ENCODE peak calls at places on chromosomes 1 and 21, in ten cellular contexts. One of them, this sample, is unnamed.

GRCh38 chr1:227885135-227885647 is 62.5 kb downstream of the WNT9A start:
- DNase-seq in IMR-90: no peak
- DNase-seq in H9: no peak
- DNase-seq in neural crest cell: no peak
- DNase-seq in nephron progenitor cell: no peak
- DNase-seq in hepatocyte: peak
- DNase-seq in GM13976: peak
- DNase-seq in cardiac fibroblast: no peak
- DNase-seq in CD4-positive, alpha-beta T cell: peak
- DNase-seq in GM10248: no peak
- DNase-seq in this sample: no peak

GRCh38 chr1:19765623-19766022 is 34.1 kb downstream of the TMCO4 start:
- DNase-seq in nephron progenitor cell: peak
- DNase-seq in CD4-positive, alpha-beta T cell: no peak
- DNase-seq in hepatocyte: peak
- DNase-seq in IMR-90: peak
- DNase-seq in GM13976: no peak
- DNase-seq in cardiac fibroblast: peak
- DNase-seq in neural crest cell: no peak
- DNase-seq in H9: no peak
- DNase-seq in GM10248: no peak
- DNase-seq in this sample: peak

GRCh38 chr1:85504417-85504816 is 39.5 kb upstream of the DDAH1 start:
- DNase-seq in nephron progenitor cell: no peak
- DNase-seq in GM13976: no peak
- DNase-seq in cardiac fibroblast: no peak
- DNase-seq in GM10248: no peak
- DNase-seq in H9: no peak
- DNase-seq in IMR-90: peak
- DNase-seq in hepatocyte: no peak
- DNase-seq in CD4-positive, alpha-beta T cell: no peak
- DNase-seq in neural crest cell: no peak
- DNase-seq in this sample: no peak

GRCh38 chr21:34073749-34074282 is 438 bp downstream of the MRPS6 start:
- DNase-seq in IMR-90: no peak
- DNase-seq in neural crest cell: peak
- DNase-seq in nephron progenitor cell: peak
- DNase-seq in GM13976: peak
- DNase-seq in H9: no peak
- DNase-seq in hepatocyte: peak
- DNase-seq in cardiac fibroblast: peak
- DNase-seq in CD4-positive, alpha-beta T cell: peak
- DNase-seq in GM10248: peak
- DNase-seq in this sample: no peak

GRCh38 chr1:8113257-8114220 is 87.4 kb upstream of the ERRFI1 start:
- DNase-seq in hepatocyte: no peak
- DNase-seq in CD4-positive, alpha-beta T cell: no peak
- DNase-seq in GM10248: no peak
- DNase-seq in cardiac fibroblast: peak
- DNase-seq in IMR-90: no peak
- DNase-seq in neural crest cell: peak
- DNase-seq in GM13976: no peak
- DNase-seq in nephron progenitor cell: no peak
- DNase-seq in H9: no peak
- DNase-seq in this sample: no peak

GRCh38 chr1:92538413-92539061 is 51.8 kb upstream of the GFI1 start:
- DNase-seq in cardiac fibroblast: no peak
- DNase-seq in hepatocyte: no peak
- DNase-seq in GM10248: peak
- DNase-seq in CD4-positive, alpha-beta T cell: no peak
- DNase-seq in H9: no peak
- DNase-seq in IMR-90: peak
- DNase-seq in neural crest cell: no peak
- DNase-seq in GM13976: peak
- DNase-seq in nephron progenitor cell: no peak
- DNase-seq in this sample: no peak

GRCh38 chr1:228944241-228944741 is 209.0 kb downstream of the RHOU start:
- DNase-seq in H9: no peak
- DNase-seq in hepatocyte: no peak
- DNase-seq in cardiac fibroblast: no peak
- DNase-seq in CD4-positive, alpha-beta T cell: no peak
- DNase-seq in GM13976: no peak
- DNase-seq in neural crest cell: no peak
- DNase-seq in IMR-90: no peak
- DNase-seq in nephron progenitor cell: no peak
- DNase-seq in GM10248: no peak
- DNase-seq in this sample: no peak

GRCh38 chr1:55231745-55232144 is 16.6 kb upstream of the USP24 start:
- DNase-seq in GM13976: no peak
- DNase-seq in nephron progenitor cell: no peak
- DNase-seq in GM10248: no peak
- DNase-seq in hepatocyte: no peak
- DNase-seq in neural crest cell: no peak
- DNase-seq in H9: no peak
- DNase-seq in cardiac fibroblast: no peak
- DNase-seq in CD4-positive, alpha-beta T cell: no peak
- DNase-seq in IMR-90: no peak
- DNase-seq in this sample: no peak

GRCh38 chr1:245855846-245856730 is 651.0 kb downstream of the SMYD3 start:
- DNase-seq in nephron progenitor cell: no peak
- DNase-seq in GM10248: no peak
- DNase-seq in IMR-90: peak
- DNase-seq in neural crest cell: no peak
- DNase-seq in H9: no peak
- DNase-seq in cardiac fibroblast: no peak
- DNase-seq in hepatocyte: no peak
- DNase-seq in CD4-positive, alpha-beta T cell: no peak
- DNase-seq in GM13976: no peak
- DNase-seq in this sample: no peak

DNA sequence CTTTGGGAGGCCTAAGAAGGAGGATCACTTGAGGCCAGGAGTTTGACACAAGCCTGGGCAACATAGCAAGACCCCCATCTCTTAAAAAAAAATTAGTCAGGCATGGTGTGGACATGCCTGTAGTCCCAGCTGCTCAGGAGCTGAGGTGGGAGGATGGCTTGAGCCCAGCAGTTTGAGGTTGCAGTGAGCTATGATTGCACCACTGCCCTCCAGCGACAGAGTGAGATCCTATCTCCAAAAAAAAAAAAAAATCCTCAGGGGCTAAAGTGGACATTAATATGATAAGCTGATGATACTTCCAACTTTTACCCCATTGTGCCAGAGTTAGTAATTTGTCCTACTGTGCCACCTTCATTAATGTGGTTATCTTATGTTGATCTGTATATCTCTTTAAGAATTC is 327.8 kb upstream of the FMN2 start:
- DNase-seq in H9: no peak
- DNase-seq in GM13976: no peak
- DNase-seq in IMR-90: no peak
- DNase-seq in GM10248: no peak
- DNase-seq in neural crest cell: no peak
- DNase-seq in nephron progenitor cell: no peak
- DNase-seq in CD4-positive, alpha-beta T cell: no peak
- DNase-seq in cardiac fibroblast: no peak
- DNase-seq in hepatocyte: no peak
- DNase-seq in this sample: no peak
- TF ChIP-seq CTCF in H9: no peak
- TF ChIP-seq CTCF in GM13976: no peak
- TF ChIP-seq CTCF in IMR-90: no peak
- TF ChIP-seq CTCF in GM10248: no peak
- TF ChIP-seq CTCF in neural crest cell: no peak
- TF ChIP-seq CTCF in nephron progenitor cell: no peak
- TF ChIP-seq CTCF in CD4-positive, alpha-beta T cell: no peak
- TF ChIP-seq CTCF in cardiac fibroblast: no peak
- TF ChIP-seq CTCF in hepatocyte: no peak
- TF ChIP-seq CTCF in this sample: no peak

DNA sequence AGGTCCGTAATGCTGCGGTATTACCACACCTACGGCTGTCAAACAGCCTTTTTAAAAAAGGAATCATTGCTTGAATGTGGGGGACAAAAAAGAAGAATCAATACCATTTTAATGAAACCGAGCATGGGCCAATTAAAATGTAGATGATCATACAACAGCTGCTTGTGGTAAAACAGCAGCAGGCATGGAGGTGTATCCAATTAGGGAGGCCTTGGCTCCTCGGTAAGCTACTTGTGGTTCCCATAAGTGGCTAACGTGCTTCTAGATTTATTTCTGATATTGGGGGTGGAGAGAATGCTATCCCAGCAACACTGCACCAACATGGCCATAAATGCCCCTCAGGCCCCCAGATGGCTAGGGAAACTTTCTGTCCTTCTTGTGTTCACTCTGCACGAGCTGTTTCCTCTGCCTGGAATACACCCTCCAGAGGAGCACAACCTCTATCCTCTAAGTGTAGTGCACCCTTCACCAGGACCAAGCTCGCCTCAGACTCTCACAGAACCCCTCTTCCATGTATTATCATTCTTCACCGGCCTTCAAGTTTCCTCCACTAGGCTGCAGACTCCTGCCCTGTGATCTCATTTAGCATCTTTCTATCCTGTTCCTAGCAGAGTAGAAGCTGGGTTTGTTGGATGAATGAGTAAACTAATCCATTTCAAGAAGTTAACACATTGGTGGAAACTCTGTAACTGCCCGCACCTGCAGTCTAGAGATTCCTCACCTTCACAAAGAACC is 1.6 kb downstream of the PTPN14 start:
- DNase-seq in nephron progenitor cell: no peak
- DNase-seq in CD4-positive, alpha-beta T cell: no peak
- DNase-seq in IMR-90: peak
- DNase-seq in GM13976: no peak
- DNase-seq in H9: no peak
- DNase-seq in hepatocyte: peak
- DNase-seq in GM10248: no peak
- DNase-seq in cardiac fibroblast: peak
- DNase-seq in neural crest cell: no peak
- DNase-seq in this sample: peak
- TF ChIP-seq CTCF in nephron progenitor cell: no peak
- TF ChIP-seq CTCF in CD4-positive, alpha-beta T cell: no peak
- TF ChIP-seq CTCF in IMR-90: peak
- TF ChIP-seq CTCF in GM13976: no peak
- TF ChIP-seq CTCF in H9: peak
- TF ChIP-seq CTCF in hepatocyte: peak
- TF ChIP-seq CTCF in GM10248: no peak
- TF ChIP-seq CTCF in cardiac fibroblast: peak
- TF ChIP-seq CTCF in neural crest cell: peak
- TF ChIP-seq CTCF in this sample: peak

DNA sequence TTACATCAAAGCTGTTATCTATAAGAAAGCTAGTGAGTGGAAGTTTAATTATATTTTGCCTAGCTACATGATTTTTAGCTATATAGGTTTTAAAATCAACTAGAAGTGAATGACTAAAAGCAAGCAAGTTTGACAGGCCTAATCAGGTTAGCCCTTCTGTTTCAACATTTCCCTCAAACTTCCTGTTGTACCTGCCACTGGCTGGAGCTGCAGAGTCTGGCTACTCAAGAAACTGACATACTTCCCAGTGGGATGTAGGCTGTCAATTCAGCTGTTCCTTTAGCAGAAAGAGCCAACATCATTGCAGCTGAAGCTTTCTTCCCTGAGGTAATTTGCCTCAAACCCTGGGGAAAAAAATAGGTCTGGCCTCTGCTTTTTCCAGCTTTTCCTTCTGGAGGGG is 87.1 kb upstream of the TNR start:
- DNase-seq in CD4-positive, alpha-beta T cell: no peak
- DNase-seq in neural crest cell: no peak
- DNase-seq in nephron progenitor cell: no peak
- DNase-seq in GM10248: no peak
- DNase-seq in IMR-90: no peak
- DNase-seq in H9: no peak
- DNase-seq in GM13976: no peak
- DNase-seq in cardiac fibroblast: no peak
- DNase-seq in hepatocyte: no peak
- DNase-seq in this sample: no peak
- TF ChIP-seq CTCF in CD4-positive, alpha-beta T cell: no peak
- TF ChIP-seq CTCF in neural crest cell: no peak
- TF ChIP-seq CTCF in nephron progenitor cell: no peak
- TF ChIP-seq CTCF in GM10248: no peak
- TF ChIP-seq CTCF in IMR-90: no peak
- TF ChIP-seq CTCF in H9: no peak
- TF ChIP-seq CTCF in GM13976: no peak
- TF ChIP-seq CTCF in cardiac fibroblast: no peak
- TF ChIP-seq CTCF in hepatocyte: no peak
- TF ChIP-seq CTCF in this sample: no peak

GRCh38 chr1:46532498-46533178 is 18.8 kb downstream of the KNCN start:
- DNase-seq in GM13976: peak
- DNase-seq in GM10248: peak
- DNase-seq in H9: peak
- DNase-seq in hepatocyte: peak
- DNase-seq in neural crest cell: peak
- DNase-seq in CD4-positive, alpha-beta T cell: peak
- DNase-seq in IMR-90: peak
- DNase-seq in cardiac fibroblast: peak
- DNase-seq in nephron progenitor cell: peak
- DNase-seq in this sample: peak
- TF ChIP-seq CTCF in GM13976: peak
- TF ChIP-seq CTCF in GM10248: peak
- TF ChIP-seq CTCF in H9: peak
- TF ChIP-seq CTCF in hepatocyte: peak
- TF ChIP-seq CTCF in neural crest cell: peak
- TF ChIP-seq CTCF in CD4-positive, alpha-beta T cell: peak
- TF ChIP-seq CTCF in IMR-90: peak
- TF ChIP-seq CTCF in cardiac fibroblast: peak
- TF ChIP-seq CTCF in nephron progenitor cell: peak
- TF ChIP-seq CTCF in this sample: peak

DNA sequence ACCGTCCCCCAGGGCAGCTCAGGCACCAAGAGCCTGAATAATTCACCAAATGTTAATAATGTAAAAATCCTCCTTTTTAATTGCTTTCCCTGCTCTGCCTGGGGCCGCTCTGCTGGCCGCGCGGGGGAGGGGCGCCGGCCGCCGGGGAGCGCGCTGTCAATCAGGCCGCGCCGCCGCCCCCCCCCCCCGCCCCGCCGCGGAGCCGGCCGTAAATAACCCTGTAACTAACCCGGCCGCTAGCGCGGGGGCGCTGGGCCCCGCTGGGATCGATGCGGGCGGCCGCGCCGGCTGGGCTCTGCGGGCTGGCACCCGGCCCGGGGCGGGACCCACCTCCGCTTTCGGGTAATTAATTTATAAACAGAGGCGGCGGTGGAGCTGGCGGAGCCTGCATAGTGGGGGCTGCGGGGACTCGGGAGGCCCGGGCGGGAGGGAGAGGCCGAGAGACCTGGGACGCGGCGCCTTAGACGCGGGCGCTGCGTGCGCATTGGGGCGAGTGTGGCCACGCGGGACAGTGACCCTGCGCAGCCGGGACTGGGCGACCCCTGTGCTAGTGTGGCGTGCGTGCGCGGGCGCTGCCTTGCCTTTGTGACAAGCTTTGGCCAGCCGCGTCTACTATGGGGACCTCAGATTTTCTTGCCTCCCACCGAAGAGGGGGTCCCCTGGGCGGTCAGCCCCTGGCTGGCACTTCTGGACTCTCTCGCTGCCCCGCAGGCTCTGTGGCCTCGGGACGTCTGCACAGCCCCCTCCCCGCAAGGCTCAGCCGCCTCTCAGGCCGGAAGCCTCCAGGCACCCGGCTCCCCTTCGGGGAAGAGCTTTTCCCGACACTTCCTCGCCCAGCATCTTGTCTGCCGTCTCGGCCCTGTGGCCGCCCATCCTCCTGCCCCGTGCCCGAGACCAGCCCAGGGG is 16.7 kb downstream of the SAMD11 start:
- DNase-seq in CD4-positive, alpha-beta T cell: no peak
- DNase-seq in hepatocyte: peak
- DNase-seq in nephron progenitor cell: peak
- DNase-seq in GM13976: peak
- DNase-seq in GM10248: peak
- DNase-seq in neural crest cell: no peak
- DNase-seq in IMR-90: peak
- DNase-seq in cardiac fibroblast: peak
- DNase-seq in H9: no peak
- DNase-seq in this sample: peak
- TF ChIP-seq CTCF in CD4-positive, alpha-beta T cell: no peak
- TF ChIP-seq CTCF in hepatocyte: no peak
- TF ChIP-seq CTCF in nephron progenitor cell: no peak
- TF ChIP-seq CTCF in GM13976: no peak
- TF ChIP-seq CTCF in GM10248: no peak
- TF ChIP-seq CTCF in neural crest cell: no peak
- TF ChIP-seq CTCF in IMR-90: peak
- TF ChIP-seq CTCF in cardiac fibroblast: no peak
- TF ChIP-seq CTCF in H9: no peak
- TF ChIP-seq CTCF in this sample: no peak